ENCODE peak calls at places on chromosome 1, in eight cellular contexts. One of them, this sample, is unnamed. For H3K4me1, the result is how much of the 10 kb centered on the place peaks cover.

GRCh38 chr1:232922475-232922874 is 27.9 kb upstream of the NTPCR start:
- DNase-seq in psoas muscle: no peak
- DNase-seq in naive thymus-derived CD4-positive, alpha-beta T cell: no peak
- DNase-seq in Peyer's patch: no peak
- DNase-seq in adrenal gland: no peak
- DNase-seq in ovary: no peak
- DNase-seq in SK-N-SH: no peak
- DNase-seq in sigmoid colon: no peak
- DNase-seq in this sample: no peak

GRCh38 chr1:69915347-69915746 is 290.0 kb downstream of the LRRC40 start:
- DNase-seq in psoas muscle: no peak
- DNase-seq in naive thymus-derived CD4-positive, alpha-beta T cell: no peak
- DNase-seq in Peyer's patch: no peak
- DNase-seq in adrenal gland: no peak
- DNase-seq in ovary: no peak
- DNase-seq in SK-N-SH: no peak
- DNase-seq in sigmoid colon: no peak
- DNase-seq in this sample: no peak

GRCh38 chr1:62746086-62746808 is 37.7 kb upstream of the ATG4C start:
- DNase-seq in psoas muscle: no peak
- DNase-seq in naive thymus-derived CD4-positive, alpha-beta T cell: no peak
- DNase-seq in Peyer's patch: no peak
- DNase-seq in adrenal gland: no peak
- DNase-seq in ovary: no peak
- DNase-seq in SK-N-SH: peak
- DNase-seq in sigmoid colon: no peak
- DNase-seq in this sample: no peak

GRCh38 chr1:115040501-115040900 is 10.9 kb downstream of the TSHB start:
- DNase-seq in psoas muscle: no peak
- DNase-seq in naive thymus-derived CD4-positive, alpha-beta T cell: no peak
- DNase-seq in Peyer's patch: no peak
- DNase-seq in adrenal gland: no peak
- DNase-seq in ovary: no peak
- DNase-seq in SK-N-SH: no peak
- DNase-seq in sigmoid colon: no peak
- DNase-seq in this sample: no peak

GRCh38 chr1:94755675-94756074 is 64.5 kb upstream of the SLC44A3 start:
- DNase-seq in psoas muscle: no peak
- DNase-seq in naive thymus-derived CD4-positive, alpha-beta T cell: no peak
- DNase-seq in Peyer's patch: no peak
- DNase-seq in adrenal gland: peak
- DNase-seq in ovary: peak
- DNase-seq in SK-N-SH: peak
- DNase-seq in sigmoid colon: peak
- DNase-seq in this sample: peak

GRCh38 chr1:48061162-48062136 is 64.3 kb upstream of the TRABD2B start:
- DNase-seq in psoas muscle: peak
- DNase-seq in naive thymus-derived CD4-positive, alpha-beta T cell: no peak
- DNase-seq in Peyer's patch: no peak
- DNase-seq in adrenal gland: peak
- DNase-seq in ovary: no peak
- DNase-seq in SK-N-SH: peak
- DNase-seq in sigmoid colon: no peak
- DNase-seq in this sample: peak

GRCh38 chr1:6515771-6516170 is 24.3 kb upstream of the PLEKHG5 start:
- DNase-seq in psoas muscle: no peak
- DNase-seq in naive thymus-derived CD4-positive, alpha-beta T cell: no peak
- DNase-seq in Peyer's patch: no peak
- DNase-seq in adrenal gland: no peak
- DNase-seq in ovary: no peak
- DNase-seq in SK-N-SH: no peak
- DNase-seq in sigmoid colon: no peak
- DNase-seq in this sample: no peak

GRCh38 chr1:230123280-230124186 is 56.5 kb downstream of the GALNT2 start:
- DNase-seq in psoas muscle: no peak
- DNase-seq in naive thymus-derived CD4-positive, alpha-beta T cell: no peak
- DNase-seq in Peyer's patch: no peak
- DNase-seq in adrenal gland: no peak
- DNase-seq in ovary: no peak
- DNase-seq in SK-N-SH: no peak
- DNase-seq in sigmoid colon: no peak
- DNase-seq in this sample: no peak

GRCh38 chr1:201681375-201681774 is 142.4 kb downstream of the NAV1 start:
- DNase-seq in psoas muscle: peak
- DNase-seq in naive thymus-derived CD4-positive, alpha-beta T cell: no peak
- DNase-seq in Peyer's patch: peak
- DNase-seq in adrenal gland: no peak
- DNase-seq in ovary: no peak
- DNase-seq in SK-N-SH: no peak
- DNase-seq in sigmoid colon: peak
- DNase-seq in this sample: no peak

GRCh38 chr1:31750858-31751638 is 13.1 kb downstream of the ADGRB2 start:
- DNase-seq in psoas muscle: no peak
- DNase-seq in naive thymus-derived CD4-positive, alpha-beta T cell: no peak
- DNase-seq in Peyer's patch: no peak
- DNase-seq in adrenal gland: no peak
- DNase-seq in ovary: no peak
- DNase-seq in SK-N-SH: no peak
- DNase-seq in sigmoid colon: no peak
- DNase-seq in this sample: no peak

GRCh38 chr1:219541946-219542345 is 71.0 kb downstream of the ZC3H11B start:
- DNase-seq in psoas muscle: no peak
- DNase-seq in naive thymus-derived CD4-positive, alpha-beta T cell: no peak
- DNase-seq in Peyer's patch: no peak
- DNase-seq in adrenal gland: no peak
- DNase-seq in ovary: no peak
- DNase-seq in SK-N-SH: no peak
- DNase-seq in sigmoid colon: no peak
- DNase-seq in this sample: no peak

GRCh38 chr1:243217401-243217800 is 37.7 kb downstream of the CEP170 start:
- DNase-seq in psoas muscle: no peak
- DNase-seq in naive thymus-derived CD4-positive, alpha-beta T cell: no peak
- DNase-seq in Peyer's patch: no peak
- DNase-seq in adrenal gland: no peak
- DNase-seq in ovary: no peak
- DNase-seq in SK-N-SH: no peak
- DNase-seq in sigmoid colon: no peak
- DNase-seq in this sample: no peak

GRCh38 chr1:214328770-214329455 is 48.0 kb downstream of the SMYD2 start:
- DNase-seq in psoas muscle: peak
- DNase-seq in naive thymus-derived CD4-positive, alpha-beta T cell: peak
- DNase-seq in Peyer's patch: peak
- DNase-seq in adrenal gland: peak
- DNase-seq in ovary: peak
- DNase-seq in SK-N-SH: peak
- DNase-seq in sigmoid colon: peak
- DNase-seq in this sample: peak

GRCh38 chr1:208158640-208159541 is 85.3 kb downstream of the PLXNA2 start:
- DNase-seq in psoas muscle: no peak
- DNase-seq in naive thymus-derived CD4-positive, alpha-beta T cell: no peak
- DNase-seq in Peyer's patch: peak
- DNase-seq in adrenal gland: no peak
- DNase-seq in ovary: no peak
- DNase-seq in SK-N-SH: no peak
- DNase-seq in sigmoid colon: peak
- DNase-seq in this sample: no peak
- H3K4me1 ChIP-seq in psoas muscle: half or more
- H3K4me1 ChIP-seq in naive thymus-derived CD4-positive, alpha-beta T cell: under half
- H3K4me1 ChIP-seq in Peyer's patch: half or more
- H3K4me1 ChIP-seq in adrenal gland: under half
- H3K4me1 ChIP-seq in ovary: under half
- H3K4me1 ChIP-seq in SK-N-SH: half or more
- H3K4me1 ChIP-seq in sigmoid colon: half or more
- H3K4me1 ChIP-seq in this sample: half or more

GRCh38 chr1:55212349-55213028 is 2.7 kb downstream of the USP24 start:
- DNase-seq in psoas muscle: no peak
- DNase-seq in naive thymus-derived CD4-positive, alpha-beta T cell: no peak
- DNase-seq in Peyer's patch: no peak
- DNase-seq in adrenal gland: no peak
- DNase-seq in ovary: no peak
- DNase-seq in SK-N-SH: no peak
- DNase-seq in sigmoid colon: no peak
- DNase-seq in this sample: no peak
- H3K4me3 ChIP-seq in psoas muscle: peak
- H3K4me3 ChIP-seq in naive thymus-derived CD4-positive, alpha-beta T cell: peak
- H3K4me3 ChIP-seq in Peyer's patch: peak
- H3K4me3 ChIP-seq in adrenal gland: no peak
- H3K4me3 ChIP-seq in ovary: no peak
- H3K4me3 ChIP-seq in SK-N-SH: no peak
- H3K4me3 ChIP-seq in sigmoid colon: peak
- H3K4me3 ChIP-seq in this sample: peak

DNA sequence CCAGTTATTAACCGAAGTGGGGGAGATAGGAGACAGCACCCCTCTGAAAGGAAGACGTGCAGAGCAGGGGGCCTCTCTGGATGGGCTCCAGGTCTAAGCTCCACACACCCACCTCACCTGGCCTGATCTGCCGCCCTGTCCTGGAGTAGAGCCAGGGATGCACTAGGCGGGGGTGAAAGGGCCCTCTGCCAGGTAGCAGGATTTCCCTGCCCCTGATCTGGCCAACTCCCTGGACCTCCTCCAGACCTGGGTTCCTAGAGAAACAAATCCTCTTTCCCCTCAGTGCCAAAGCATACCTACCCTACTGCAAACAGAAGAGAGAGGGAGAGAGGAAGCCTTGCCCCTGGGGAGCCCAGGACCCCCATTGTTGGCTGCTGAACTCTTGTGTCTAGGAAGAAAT is 2.0 kb downstream of the CRABP2 start:
- DNase-seq in psoas muscle: no peak
- DNase-seq in naive thymus-derived CD4-positive, alpha-beta T cell: no peak
- DNase-seq in Peyer's patch: no peak
- DNase-seq in adrenal gland: no peak
- DNase-seq in ovary: no peak
- DNase-seq in SK-N-SH: no peak
- DNase-seq in sigmoid colon: no peak
- DNase-seq in this sample: no peak
- H3K27ac ChIP-seq in psoas muscle: no peak
- H3K27ac ChIP-seq in naive thymus-derived CD4-positive, alpha-beta T cell: no peak
- H3K27ac ChIP-seq in Peyer's patch: no peak
- H3K27ac ChIP-seq in adrenal gland: no peak
- H3K27ac ChIP-seq in ovary: no peak
- H3K27ac ChIP-seq in SK-N-SH: no peak
- H3K27ac ChIP-seq in sigmoid colon: no peak
- H3K27ac ChIP-seq in this sample: no peak

DNA sequence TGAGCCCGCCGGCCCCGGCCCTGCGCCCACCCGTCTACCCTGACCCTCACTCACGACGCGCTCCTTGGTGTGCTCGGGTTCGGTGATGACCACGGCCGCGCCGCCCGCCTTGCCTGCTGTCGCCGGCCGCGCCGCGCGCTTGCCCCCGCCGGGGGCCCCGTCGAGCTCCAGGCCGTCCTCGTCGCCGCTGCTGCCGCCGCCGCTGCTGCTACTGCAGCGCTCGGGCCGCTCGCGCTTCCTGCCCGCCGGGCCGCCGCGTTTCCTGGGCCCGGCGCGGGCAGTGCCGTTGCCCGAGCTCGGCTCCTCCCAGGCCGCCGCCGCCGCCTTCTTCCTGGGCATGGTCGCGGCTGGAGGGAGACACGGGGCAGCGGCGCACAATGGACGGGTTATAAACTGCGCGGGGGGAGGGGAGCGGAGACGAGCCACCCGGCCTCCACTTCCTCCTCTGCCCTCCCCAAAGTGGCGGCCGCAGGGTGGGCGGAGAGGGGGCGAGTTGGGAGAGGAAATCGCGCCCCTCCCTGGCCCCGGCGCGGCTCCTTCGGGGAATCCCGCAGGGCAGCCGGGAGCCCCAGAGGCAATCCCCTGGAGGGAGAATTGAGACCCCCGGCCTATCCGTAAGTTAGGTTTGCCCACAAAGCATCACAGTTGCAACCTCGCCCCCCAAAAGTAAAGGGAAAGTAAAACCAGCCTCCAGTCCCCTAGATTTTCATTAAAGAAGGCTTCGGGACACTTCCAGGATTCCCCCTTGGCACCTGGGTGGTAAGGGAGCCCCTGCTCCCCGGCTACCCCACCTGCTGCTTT is 1.1 kb downstream of the RCC2 start:
- DNase-seq in psoas muscle: peak
- DNase-seq in naive thymus-derived CD4-positive, alpha-beta T cell: peak
- DNase-seq in Peyer's patch: peak
- DNase-seq in adrenal gland: peak
- DNase-seq in ovary: peak
- DNase-seq in SK-N-SH: peak
- DNase-seq in sigmoid colon: no peak
- DNase-seq in this sample: peak
- H3K4me1 ChIP-seq in psoas muscle: under half
- H3K4me1 ChIP-seq in naive thymus-derived CD4-positive, alpha-beta T cell: under half
- H3K4me1 ChIP-seq in Peyer's patch: under half
- H3K4me1 ChIP-seq in adrenal gland: under half
- H3K4me1 ChIP-seq in ovary: under half
- H3K4me1 ChIP-seq in SK-N-SH: under half
- H3K4me1 ChIP-seq in sigmoid colon: under half
- H3K4me1 ChIP-seq in this sample: under half

GRCh38 chr1:109712321-109712864 is 342 bp downstream of the GSTM5 start:
- DNase-seq in psoas muscle: no peak
- DNase-seq in naive thymus-derived CD4-positive, alpha-beta T cell: no peak
- DNase-seq in Peyer's patch: no peak
- DNase-seq in adrenal gland: no peak
- DNase-seq in ovary: no peak
- DNase-seq in SK-N-SH: peak
- DNase-seq in sigmoid colon: no peak
- DNase-seq in this sample: no peak
- H3K4me3 ChIP-seq in psoas muscle: peak
- H3K4me3 ChIP-seq in naive thymus-derived CD4-positive, alpha-beta T cell: no peak
- H3K4me3 ChIP-seq in Peyer's patch: peak
- H3K4me3 ChIP-seq in adrenal gland: no peak
- H3K4me3 ChIP-seq in ovary: peak
- H3K4me3 ChIP-seq in SK-N-SH: no peak
- H3K4me3 ChIP-seq in sigmoid colon: peak
- H3K4me3 ChIP-seq in this sample: peak

DNA sequence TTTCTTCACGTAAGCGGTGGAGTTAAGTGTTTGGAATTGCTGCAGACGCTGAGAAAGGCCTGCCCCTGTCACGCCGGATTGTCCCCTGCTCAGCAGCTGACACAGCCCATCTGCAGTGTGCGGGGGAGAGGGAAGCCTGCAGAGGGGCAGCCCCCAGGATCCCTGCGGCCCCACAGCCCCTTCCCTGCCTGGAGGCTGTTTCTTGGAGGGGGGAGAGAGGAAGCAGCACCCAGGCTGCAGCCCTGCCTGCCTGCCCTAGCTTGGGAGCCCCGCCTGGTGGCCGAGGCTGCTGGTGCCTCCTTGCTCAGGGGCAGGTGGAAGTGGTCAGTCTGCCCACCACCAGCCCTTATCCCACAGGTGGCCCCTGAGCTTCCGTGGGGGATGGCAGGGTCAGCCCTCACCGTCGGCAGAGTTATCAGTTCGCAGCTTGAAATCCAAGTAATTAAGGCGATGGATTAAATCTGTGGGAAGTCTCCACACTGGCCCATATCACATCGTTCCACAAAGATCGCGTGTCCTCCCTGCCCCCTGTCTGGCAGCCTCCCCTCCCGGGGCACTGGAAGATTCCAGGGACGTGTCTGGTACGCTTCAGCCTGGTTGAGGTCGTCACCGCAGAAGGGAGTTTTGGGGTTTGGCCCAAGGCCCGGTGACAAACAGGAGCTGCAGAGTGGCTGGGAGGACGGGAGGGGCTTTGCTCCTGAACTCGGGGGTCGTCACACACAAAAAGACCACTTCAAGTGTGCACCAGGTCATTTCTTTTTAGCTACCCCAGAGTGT is 50.9 kb downstream of the PRDM16 start:
- DNase-seq in psoas muscle: no peak
- DNase-seq in naive thymus-derived CD4-positive, alpha-beta T cell: no peak
- DNase-seq in Peyer's patch: no peak
- DNase-seq in adrenal gland: no peak
- DNase-seq in ovary: no peak
- DNase-seq in SK-N-SH: no peak
- DNase-seq in sigmoid colon: no peak
- DNase-seq in this sample: peak
- H3K27ac ChIP-seq in psoas muscle: no peak
- H3K27ac ChIP-seq in naive thymus-derived CD4-positive, alpha-beta T cell: no peak
- H3K27ac ChIP-seq in Peyer's patch: no peak
- H3K27ac ChIP-seq in adrenal gland: no peak
- H3K27ac ChIP-seq in ovary: no peak
- H3K27ac ChIP-seq in SK-N-SH: no peak
- H3K27ac ChIP-seq in sigmoid colon: no peak
- H3K27ac ChIP-seq in this sample: no peak